ENCODE peak calls at places on chromosomes 16 and 17, in six cellular contexts. One of them, this sample, is unnamed.

GRCh38 chr17:63973930-63974593 is 1.3 kb upstream of the SCN4A start:
- DNase-seq in tibial nerve: no peak
- DNase-seq in IMR-90: peak; percentile 21
- DNase-seq in neural crest cell: no peak
- DNase-seq in activated CD8-positive, alpha-beta T cell treated with anti-CD3 and anti-CD28 coated beads, Interleukin-2, amount 10 ng/mL, durations not matched to agents 7 days and 5 days: no peak
- DNase-seq in ureter: no peak
- DNase-seq in this sample: no peak

GRCh38 chr17:59155439-59156177 is at the start of gene PRR11:
- DNase-seq in tibial nerve: peak; percentile 97
- DNase-seq in IMR-90: peak; percentile 100
- DNase-seq in neural crest cell: peak; percentile 79
- DNase-seq in activated CD8-positive, alpha-beta T cell treated with anti-CD3 and anti-CD28 coated beads, Interleukin-2, amount 10 ng/mL, durations not matched to agents 7 days and 5 days: peak; percentile 98
- DNase-seq in ureter: peak; percentile 98
- DNase-seq in this sample: peak; percentile 100

GRCh38 chr17:38748329-38749221 is at the start of gene PCGF2:
- DNase-seq in tibial nerve: peak; percentile 99
- DNase-seq in IMR-90: peak; percentile 89
- DNase-seq in neural crest cell: peak; percentile 88
- DNase-seq in activated CD8-positive, alpha-beta T cell treated with anti-CD3 and anti-CD28 coated beads, Interleukin-2, amount 10 ng/mL, durations not matched to agents 7 days and 5 days: no peak
- DNase-seq in ureter: peak; percentile 94
- DNase-seq in this sample: peak; percentile 96

GRCh38 chr17:3528604-3529511 is 28.8 kb downstream of the TRPV3 start:
- DNase-seq in tibial nerve: no peak
- DNase-seq in IMR-90: no peak
- DNase-seq in neural crest cell: no peak
- DNase-seq in activated CD8-positive, alpha-beta T cell treated with anti-CD3 and anti-CD28 coated beads, Interleukin-2, amount 10 ng/mL, durations not matched to agents 7 days and 5 days: no peak
- DNase-seq in ureter: peak; percentile 79
- DNase-seq in this sample: no peak

GRCh38 chr16:50781043-50781442 is 39.2 kb downstream of the CYLD start:
- DNase-seq in tibial nerve: no peak
- DNase-seq in IMR-90: peak; percentile 8
- DNase-seq in neural crest cell: no peak
- DNase-seq in activated CD8-positive, alpha-beta T cell treated with anti-CD3 and anti-CD28 coated beads, Interleukin-2, amount 10 ng/mL, durations not matched to agents 7 days and 5 days: no peak
- DNase-seq in ureter: no peak
- DNase-seq in this sample: no peak

GRCh38 chr17:69870751-69871199 is 204.2 kb upstream of the KCNJ16 start:
- DNase-seq in tibial nerve: no peak
- DNase-seq in IMR-90: peak; percentile 88
- DNase-seq in neural crest cell: no peak
- DNase-seq in activated CD8-positive, alpha-beta T cell treated with anti-CD3 and anti-CD28 coated beads, Interleukin-2, amount 10 ng/mL, durations not matched to agents 7 days and 5 days: no peak
- DNase-seq in ureter: no peak
- DNase-seq in this sample: no peak

GRCh38 chr16:15650019-15650697 is at the start of gene NDE1:
- DNase-seq in tibial nerve: peak; percentile 82
- DNase-seq in IMR-90: peak; percentile 85
- DNase-seq in neural crest cell: peak; percentile 86
- DNase-seq in activated CD8-positive, alpha-beta T cell treated with anti-CD3 and anti-CD28 coated beads, Interleukin-2, amount 10 ng/mL, durations not matched to agents 7 days and 5 days: peak; percentile 91
- DNase-seq in ureter: peak; percentile 90
- DNase-seq in this sample: peak; percentile 87

GRCh38 chr16:78650675-78651074 is 551.2 kb downstream of the WWOX start:
- DNase-seq in tibial nerve: no peak
- DNase-seq in IMR-90: no peak
- DNase-seq in neural crest cell: no peak
- DNase-seq in activated CD8-positive, alpha-beta T cell treated with anti-CD3 and anti-CD28 coated beads, Interleukin-2, amount 10 ng/mL, durations not matched to agents 7 days and 5 days: no peak
- DNase-seq in ureter: no peak
- DNase-seq in this sample: no peak